ENCODE peak calls at places on chromosomes 5 and 9, in ten cellular contexts. O is pancreas, H is tibial artery, X is adipocyte, E is IMR-90, Q is LNCaP clone FGC, S is GM23248, G is fibroblast of mammary gland, I is prostate gland, A is heart left ventricle. U is an unnamed sample.

GRCh38 chr5:121795511-121795910 is 56.2 kb upstream of the FTMT start:
- DNase-seq in E (no peak), X (no peak), A (no peak), I (no peak), H (no peak), Q (no peak), S (no peak), G (no peak), O (no peak), U (no peak)

GRCh38 chr5:154470172-154470571 is 7.9 kb downstream of the HAND1 start:
- DNase-seq in E (no peak), S (no peak), H (no peak), I (no peak), X (no peak), G (no peak), A (no peak), Q (no peak), O (no peak), U (no peak)

GRCh38 chr9:96858018-96858573 is 3.8 kb upstream of the ZNF782 start:
- DNase-seq in Q (no peak), O (no peak), I (no peak), X (no peak), S (peak; percentile 67), H (no peak), G (no peak), A (no peak), E (peak; percentile 26), U (peak; percentile 78)

GRCh38 chr9:86413966-86414880 is 60.0 kb upstream of the TUT7 start:
- DNase-seq in E (peak; percentile 50), I (no peak), G (peak; percentile 65), O (no peak), X (peak; percentile 73), S (peak; percentile 55), H (no peak), A (no peak), Q (no peak), U (peak; percentile 66)

GRCh38 chr9:80937646-80938045 is 751.7 kb downstream of the TLE1 start:
- DNase-seq in A (no peak), H (no peak), Q (no peak), X (no peak), E (no peak), I (no peak), S (no peak), G (no peak), O (no peak), U (no peak)

GRCh38 chr5:9621379-9621903 is 8.7 kb downstream of the TAS2R1 start:
- DNase-seq in X (peak; percentile 62), S (peak; percentile 60), Q (no peak), O (no peak), H (no peak), A (no peak), G (peak; percentile 22), I (no peak), E (peak; percentile 42), U (peak; percentile 62)

GRCh38 chr9:35842795-35843194 is 13.8 kb downstream of the TMEM8B start:
- DNase-seq in G (no peak), E (no peak), H (no peak), X (no peak), I (no peak), Q (no peak), O (no peak), S (no peak), A (no peak), U (no peak)

GRCh38 chr5:142175461-142176142 is 67.0 kb downstream of the NDFIP1 start:
- DNase-seq in E (no peak), O (no peak), A (no peak), I (no peak), H (peak; percentile 28), X (no peak), S (no peak), Q (no peak), G (no peak), U (no peak)

GRCh38 chr5:176650354-176650884 is 3.1 kb downstream of the TSPAN17 start:
- DNase-seq in H (no peak), I (no peak), Q (no peak), G (peak; percentile 14), X (no peak), E (no peak), A (no peak), S (no peak), O (no peak), U (no peak)

GRCh38 chr5:176647030-176647869 is at the start of gene TSPAN17:
- DNase-seq in G (peak; percentile 97), Q (peak; percentile 92), A (peak; percentile 100), X (peak; percentile 100), S (peak; percentile 100), I (peak; percentile 100), O (peak; percentile 100), E (peak; percentile 98), H (peak; percentile 100), U (peak; percentile 99)

GRCh38 chr5:176646707-176647029 is 616 bp upstream of the TSPAN17 start:
- DNase-seq in E (no peak), I (no peak), S (no peak), O (no peak), A (no peak), G (no peak), H (no peak), Q (no peak), X (no peak), U (no peak)

GRCh38 chr5:176647870-176648466 is 684 bp downstream of the TSPAN17 start:
- DNase-seq in I (peak; percentile 61), H (peak; percentile 75), Q (no peak), G (no peak), E (no peak), S (peak; percentile 47), A (peak; percentile 77), O (peak; percentile 65), X (peak; percentile 53), U (peak; percentile 33)

GRCh38 chr5:176648467-176649194 is 1.3 kb downstream of the TSPAN17 start:
- DNase-seq in H (no peak), A (no peak), Q (no peak), O (no peak), S (peak; percentile 45), G (no peak), X (no peak), E (no peak), I (no peak), U (no peak)
- H3K4me3 ChIP-seq in H (peak overlapping the region; percentile 74), A (peak overlapping the region; percentile 86), Q (peak overlapping the region; percentile 81), O (peak overlapping the region; percentile 56), S (peak overlapping the region; percentile 86), G (peak overlapping the region; percentile 80), X (peak overlapping the region; percentile 92), E (peak overlapping the region; percentile 76), I (no peak overlapping the region), U (peak overlapping the region; percentile 74)

DNA sequence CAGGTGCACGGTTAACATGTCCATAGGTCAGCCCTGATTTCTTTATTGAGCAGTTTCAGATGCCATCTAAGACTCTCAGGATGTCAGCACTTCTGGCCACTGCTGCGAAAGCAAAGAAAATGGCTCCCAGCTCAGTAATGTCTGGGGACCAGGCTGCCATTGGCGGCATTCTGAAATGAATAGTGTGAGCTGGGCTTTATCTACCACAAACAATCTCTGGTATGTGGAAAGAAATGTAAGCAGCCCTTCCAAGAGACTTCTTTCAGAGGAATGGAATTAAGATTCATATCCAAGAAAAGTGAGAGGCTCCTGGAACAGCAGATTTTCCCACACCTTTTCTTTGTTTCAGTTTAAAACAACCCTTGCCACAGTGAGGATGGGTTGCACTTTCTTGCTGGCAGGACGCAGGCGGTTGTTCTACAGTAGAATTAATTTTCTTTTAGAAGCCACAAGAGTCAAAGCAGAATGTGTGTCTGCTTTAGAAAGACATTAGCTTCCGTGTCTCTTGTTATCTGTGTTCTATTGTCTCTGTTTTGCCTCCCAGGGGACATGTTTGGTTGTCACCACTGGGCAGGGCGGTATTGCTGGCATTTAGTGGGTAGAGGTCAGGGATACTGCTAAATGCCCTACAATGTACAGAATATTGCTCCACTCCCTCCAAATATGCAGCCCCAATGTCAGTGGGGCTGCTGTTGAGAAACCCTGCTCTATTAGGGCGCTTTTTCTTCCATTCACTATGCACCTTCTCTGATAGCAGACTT is 149.9 kb upstream of the ANKH start:
- DNase-seq in G (peak; percentile 58), S (peak; percentile 92), O (no peak), Q (no peak), H (no peak), A (no peak), I (no peak), E (peak; percentile 80), X (peak; percentile 63), U (peak; percentile 72)
- H3K4me3 ChIP-seq in G (peak overlapping the region; percentile 0), S (peak overlapping the region; percentile 52), O (no peak overlapping the region), Q (no peak overlapping the region), H (peak overlapping the region; percentile 26), A (peak overlapping the region; percentile 26), I (no peak overlapping the region), E (no peak overlapping the region), X (peak overlapping the region; percentile 27), U (no peak overlapping the region)

GRCh38 chr9:12773562-12773961 is 1.3 kb upstream of the LURAP1L start:
- DNase-seq in S (no peak), A (no peak), O (no peak), X (peak; percentile 88), Q (no peak), G (no peak), E (peak; percentile 49), I (no peak), H (no peak), U (peak; percentile 51)

GRCh38 chr9:12775373-12775962 is 648 bp downstream of the LURAP1L start:
- DNase-seq in H (no peak), S (peak; percentile 52), X (peak; percentile 56), G (no peak), I (peak; percentile 10), Q (no peak), A (no peak), O (no peak), E (no peak), U (no peak)

GRCh38 chr9:12775963-12776774 is 1.3 kb downstream of the LURAP1L start:
- DNase-seq in Q (no peak), A (peak; percentile 84), X (peak; percentile 91), H (peak; percentile 93), G (peak; percentile 92), O (peak; percentile 84), I (peak; percentile 78), E (peak; percentile 89), S (peak; percentile 94), U (peak; percentile 97)

GRCh38 chr9:12776775-12777055 is 1.9 kb downstream of the LURAP1L start:
- DNase-seq in A (no peak), S (peak; percentile 73), Q (no peak), X (peak; percentile 56), H (no peak), I (no peak), O (no peak), E (peak; percentile 63), G (peak; percentile 71), U (peak; percentile 78)

DNA sequence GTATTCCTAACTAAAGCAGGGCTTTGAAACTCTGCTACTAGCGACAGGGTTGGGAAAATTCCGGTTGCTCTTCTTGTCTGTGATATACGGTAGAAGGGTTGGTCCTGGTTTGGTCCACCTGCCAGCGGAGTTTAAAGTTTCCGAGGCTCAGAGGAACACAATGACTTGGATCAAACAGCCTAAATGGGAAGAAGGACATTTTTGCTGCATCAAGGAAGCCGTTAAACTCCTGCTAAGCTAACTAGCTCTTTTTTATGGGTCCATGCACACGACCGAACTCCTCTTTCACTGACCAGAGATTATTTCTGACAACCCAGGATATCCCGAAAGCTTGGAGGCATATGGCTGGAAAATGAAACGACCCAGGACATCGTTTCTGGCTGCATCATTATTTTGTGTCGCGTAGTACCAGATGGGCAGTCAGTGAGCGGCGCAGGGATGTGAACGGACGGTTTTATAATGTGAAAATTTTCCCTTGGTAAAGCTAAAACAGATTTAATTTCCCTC is at the start of gene LURAP1L:
- DNase-seq in S (peak; percentile 83), E (peak; percentile 83), H (peak; percentile 80), I (peak; percentile 66), Q (no peak), O (peak; percentile 72), A (no peak), X (peak; percentile 89), G (peak; percentile 86), U (peak; percentile 86)
- H3K4me3 ChIP-seq in S (peak within 1 kb of the TSS; percentile 99), E (peak within 1 kb of the TSS; percentile 91), H (peak within 1 kb of the TSS; percentile 88), I (peak within 1 kb of the TSS; percentile 63), Q (peak within 1 kb of the TSS; percentile 55), O (peak within 1 kb of the TSS; percentile 60), A (peak within 1 kb of the TSS; percentile 85), X (peak within 1 kb of the TSS; percentile 93), G (peak within 1 kb of the TSS; percentile 83), U (peak within 1 kb of the TSS; percentile 80)

DNA sequence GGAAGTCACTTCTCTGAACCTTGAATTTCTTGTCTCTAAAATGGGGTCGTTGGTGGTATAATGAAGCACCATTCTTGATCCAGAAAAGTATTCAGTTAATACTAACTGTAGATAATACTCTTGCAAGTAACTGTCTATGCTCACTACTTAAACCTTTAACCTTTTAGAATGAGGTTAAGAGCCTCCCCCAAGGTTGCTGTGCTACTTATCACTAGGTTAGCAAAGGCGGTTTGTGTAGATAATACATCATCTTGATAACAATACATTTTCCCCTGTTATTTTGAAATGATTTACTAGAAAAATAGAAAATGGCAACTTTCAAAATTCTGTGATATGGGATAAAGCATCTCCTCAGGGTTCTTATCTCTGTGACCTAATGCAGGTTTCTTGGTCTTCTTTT is 12.6 kb downstream of the MAP3K1 start:
- DNase-seq in O (no peak), S (no peak), Q (no peak), X (no peak), I (no peak), A (no peak), E (no peak), H (no peak), G (no peak), U (no peak)
- H3K4me3 ChIP-seq in O (no peak overlapping the region), S (no peak overlapping the region), Q (no peak overlapping the region), X (no peak overlapping the region), I (no peak overlapping the region), A (no peak overlapping the region), E (no peak overlapping the region), H (no peak overlapping the region), G (no peak overlapping the region), U (no peak overlapping the region)